ENCODE peak calls at places on chromosomes 3 and 15, in eight cellular contexts. Q is body of pancreas, C is ascending aorta, V is fibroblast of lung, M is MM.1S, S is psoas muscle, G is WERI-Rb-1, W is upper lobe of right lung. H is an unnamed sample.

GRCh38 chr3:50572158-50572557 is 2.8 kb downstream of the HEMK1 start:
- DNase-seq in Q (peak; percentile 82), C (no peak), V (peak; percentile 67), M (peak; percentile 49), S (peak; percentile 90), G (peak; percentile 71), W (peak; percentile 87), H (peak; percentile 87)

GRCh38 chr3:75001330-75001729 is 386.9 kb upstream of the CNTN3 start:
- DNase-seq in Q (no peak), C (no peak), V (peak; percentile 23), M (peak; percentile 28), S (no peak), G (no peak), W (no peak), H (no peak)

GRCh38 chr15:30043211-30043655 is 39.5 kb upstream of the GOLGA8J start:
- DNase-seq in Q (no peak), C (no peak), V (peak; percentile 59), M (peak; percentile 12), S (no peak), G (no peak), W (no peak), H (no peak)

GRCh38 chr15:39730552-39730951 is 52.1 kb downstream of the FSIP1 start:
- DNase-seq in Q (no peak), C (no peak), V (no peak), M (no peak), S (no peak), G (no peak), W (no peak), H (no peak)

GRCh38 chr3:130905551-130905950 is 11.7 kb downstream of the ATP2C1 start:
- DNase-seq in Q (no peak), C (no peak), V (peak; percentile 87), M (no peak), S (no peak), G (no peak), W (no peak), H (no peak)

GRCh38 chr15:60760646-60761504 is 281.9 kb upstream of the ICE2 start:
- DNase-seq in Q (no peak), C (no peak), V (peak; percentile 19), M (no peak), S (no peak), G (no peak), W (no peak), H (no peak)

GRCh38 chr3:52221563-52222318 is 3.7 kb downstream of the TLR9 start:
- DNase-seq in Q (no peak), C (no peak), V (no peak), M (no peak), S (no peak), G (no peak), W (peak; percentile 63), H (no peak)

GRCh38 chr15:77753238-77753873 is 120.6 kb upstream of the LINGO1 start:
- DNase-seq in Q (no peak), C (no peak), V (no peak), M (peak; percentile 27), S (no peak), G (no peak), W (no peak), H (no peak)

GRCh38 chr3:179027326-179027900 is 44.2 kb downstream of the ZMAT3 start:
- DNase-seq in Q (peak; percentile 18), C (no peak), V (peak; percentile 41), M (no peak), S (no peak), G (no peak), W (no peak), H (no peak)

GRCh38 chr15:81785181-81785580 is 260.6 kb downstream of the MEX3B start:
- DNase-seq in Q (no peak), C (no peak), V (no peak), M (no peak), S (no peak), G (peak; percentile 75), W (no peak), H (no peak)

GRCh38 chr3:63945558-63946096 is 33.4 kb upstream of the SCAANT1 start:
- DNase-seq in Q (peak; percentile 80), C (no peak), V (peak; percentile 29), M (no peak), S (no peak), G (no peak), W (no peak), H (no peak)

GRCh38 chr15:49225572-49226281 is 55.7 kb downstream of the GALK2 start:
- DNase-seq in Q (no peak), C (no peak), V (peak; percentile 54), M (no peak), S (no peak), G (peak; percentile 62), W (no peak), H (no peak)

GRCh38 chr15:97177135-97177704 is 783.3 kb upstream of the ARRDC4 start:
- DNase-seq in Q (no peak), C (no peak), V (no peak), M (no peak), S (no peak), G (no peak), W (no peak), H (no peak)

GRCh38 chr3:186151077-186151971 is 42.4 kb upstream of the ETV5 start:
- DNase-seq in Q (peak; percentile 45), C (no peak), V (no peak), M (no peak), S (no peak), G (no peak), W (no peak), H (no peak)

DNA sequence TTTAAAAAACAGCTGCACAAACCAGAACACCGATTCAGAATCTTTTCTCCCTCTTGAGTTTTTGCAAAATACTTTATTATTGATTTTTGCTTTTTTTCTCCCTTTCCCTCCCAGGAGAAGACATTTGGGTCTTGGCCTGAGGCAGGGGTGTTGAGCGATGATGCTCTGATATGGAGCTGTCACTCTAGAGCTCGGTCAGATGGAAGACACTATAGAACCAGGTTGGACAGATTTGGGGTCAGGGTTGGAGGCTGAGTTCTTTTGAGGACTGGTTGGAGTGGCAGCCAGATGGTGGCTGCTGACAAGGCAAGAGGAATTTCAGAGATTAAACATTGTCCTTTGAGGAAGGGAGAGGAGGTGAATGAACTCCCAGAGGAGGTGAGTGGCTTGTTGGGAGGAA is 16.9 kb downstream of the CDAN1 start:
- DNase-seq in Q (no peak), C (no peak), V (no peak), M (no peak), S (no peak), G (no peak), W (no peak), H (no peak)
- H3K36me3 ChIP-seq in Q (peaks cover 6% of the 10 kb centered on the region), C (peaks cover 55% of the 10 kb centered on the region), V (peaks cover 5% of the 10 kb centered on the region), M (no peaks in the 10 kb centered on the region), S (peaks cover 73% of the 10 kb centered on the region), G (peaks cover 62% of the 10 kb centered on the region), W (peaks cover 64% of the 10 kb centered on the region), H (peaks cover 19% of the 10 kb centered on the region)

DNA sequence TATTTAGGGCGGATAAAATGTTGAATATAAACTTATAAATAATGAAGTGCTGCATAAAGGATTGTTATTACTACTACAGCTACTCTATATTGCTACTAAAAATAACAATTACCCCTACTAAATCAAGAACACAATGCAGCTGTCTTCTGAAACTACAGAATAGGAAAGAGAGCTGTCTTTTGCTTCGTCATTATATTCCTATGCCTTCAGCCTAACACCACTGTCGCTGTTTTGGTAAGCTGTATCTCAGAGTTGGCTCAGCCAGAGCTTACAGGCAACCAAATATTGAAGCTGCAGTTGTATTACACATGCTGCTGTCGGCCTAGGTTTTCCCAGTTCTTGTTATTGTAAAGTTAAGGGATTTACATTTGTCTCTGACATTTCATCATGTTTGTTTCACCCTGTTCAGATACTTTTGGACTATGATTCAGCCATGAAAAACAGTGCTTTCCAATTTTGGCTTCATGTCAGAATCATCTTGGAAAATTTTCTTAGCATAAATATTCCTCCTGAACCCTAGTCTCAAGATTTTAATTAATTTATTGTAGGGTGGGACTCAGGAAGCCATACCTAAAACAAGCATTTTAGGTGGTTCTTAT is 31.3 kb upstream of the LPP start:
- DNase-seq in Q (no peak), C (no peak), V (peak; percentile 39), M (peak; percentile 41), S (no peak), G (no peak), W (no peak), H (no peak)
- H3K4me3 ChIP-seq in Q (no peak overlapping the region), C (no peak overlapping the region), V (no peak overlapping the region), M (no peak overlapping the region), S (no peak overlapping the region), G (no peak overlapping the region), W (no peak overlapping the region), H (no peak overlapping the region)

DNA sequence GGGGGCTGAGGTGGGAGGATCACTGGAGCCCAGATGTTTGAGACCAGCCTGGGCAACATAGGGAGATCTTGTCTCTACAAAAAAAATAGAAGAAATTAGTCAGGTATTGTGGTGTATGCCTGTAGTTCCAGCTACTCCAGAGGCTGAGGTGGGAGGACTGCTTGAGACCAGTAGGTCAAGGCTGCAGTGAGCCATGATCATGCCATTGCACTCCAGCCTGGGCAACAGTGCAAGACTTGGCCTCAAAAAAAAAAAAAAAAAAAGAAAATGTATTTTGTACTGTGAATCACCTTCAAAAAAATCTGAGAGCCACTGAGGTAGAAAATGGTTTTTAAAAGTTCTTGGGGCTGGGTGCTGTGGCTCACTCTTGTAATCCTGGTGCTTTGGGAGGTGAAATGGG is 4.6 kb downstream of the SNX4 start:
- DNase-seq in Q (no peak), C (no peak), V (no peak), M (no peak), S (no peak), G (no peak), W (no peak), H (no peak)
- H3K36me3 ChIP-seq in Q (no peaks in the 10 kb centered on the region), C (peaks cover 19% of the 10 kb centered on the region), V (no peaks in the 10 kb centered on the region), M (peaks cover 2% of the 10 kb centered on the region), S (peaks cover 57% of the 10 kb centered on the region), G (peaks cover 47% of the 10 kb centered on the region), W (peaks cover 21% of the 10 kb centered on the region), H (no peaks in the 10 kb centered on the region)

GRCh38 chr3:36909181-36909580 is 35.7 kb downstream of the TRANK1 start:
- DNase-seq in Q (no peak), C (no peak), V (no peak), M (no peak), S (no peak), G (no peak), W (no peak), H (no peak)

GRCh38 chr3:36906504-36907149 is 38.2 kb downstream of the TRANK1 start:
- DNase-seq in Q (no peak), C (no peak), V (peak; percentile 81), M (no peak), S (no peak), G (no peak), W (no peak), H (no peak)

GRCh38 chr3:36907911-36908646 is 36.8 kb downstream of the TRANK1 start:
- DNase-seq in Q (peak; percentile 69), C (peak; percentile 22), V (peak; percentile 84), M (peak; percentile 76), S (no peak), G (no peak), W (no peak), H (peak; percentile 78)

GRCh38 chr3:36909666-36910065 is 35.2 kb downstream of the TRANK1 start:
- DNase-seq in Q (no peak), C (no peak), V (no peak), M (no peak), S (no peak), G (no peak), W (no peak), H (no peak)

DNA sequence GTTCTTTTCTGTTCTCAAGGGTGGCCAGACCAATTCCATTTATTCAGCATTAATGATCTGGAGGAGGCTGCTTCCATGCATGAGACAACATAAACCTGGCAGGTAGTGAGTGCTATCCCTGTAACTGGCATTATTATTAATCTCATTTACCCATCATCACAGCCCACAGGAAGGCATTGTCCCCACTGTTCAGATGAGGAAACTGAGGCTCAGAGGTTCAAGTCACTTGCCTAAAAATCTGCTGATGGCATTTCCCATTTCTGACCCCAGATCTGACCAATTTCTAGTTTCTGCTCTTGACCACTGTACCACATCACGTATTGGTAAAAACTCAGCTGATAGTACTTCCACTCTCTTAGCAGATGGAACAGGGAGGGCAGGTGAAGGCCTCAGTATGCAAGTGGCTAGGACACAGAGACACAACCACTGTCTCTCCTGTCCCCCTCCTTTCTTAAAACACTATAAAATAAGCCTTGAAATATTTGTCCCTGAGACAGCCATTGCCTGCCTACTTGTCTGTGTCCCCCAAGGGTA is 36.1 kb downstream of the TRANK1 start:
- DNase-seq in Q (no peak), C (no peak), V (no peak), M (no peak), S (no peak), G (no peak), W (no peak), H (no peak)
- H3K4me3 ChIP-seq in Q (peak overlapping the region; percentile 28), C (peak overlapping the region; percentile 61), V (peak overlapping the region; percentile 51), M (peak overlapping the region; percentile 68), S (peak overlapping the region; percentile 61), G (no peak overlapping the region), W (peak overlapping the region; percentile 67), H (peak overlapping the region; percentile 88)

H was measured in kidney.